ENCODE peak calls at places on chromosomes 4 and X, in seven cellular contexts. I is cardiac muscle cell; G is naive thymus-derived CD4-positive, alpha-beta T cell; B is activated CD8-positive, alpha-beta memory T cell treated with anti-CD3 and anti-CD28 coated beads for 4 hours; K is Peyer's patch; S is DMS153; Y is stomach. N is an unnamed sample.

GRCh38 chr4:122591196-122591595 is 29.7 kb downstream of the IL21 start:
- DNase-seq in G (no peak), I (no peak), S (no peak), B (no peak), Y (no peak), K (no peak), N (peak; percentile 31)

GRCh38 chr4:88860594-88860993 is 163.0 kb upstream of the NAP1L5 start:
- DNase-seq in B (no peak), S (no peak), K (no peak), Y (no peak), G (no peak), I (no peak), N (no peak)

GRCh38 chrX:83508006-83508405 is at the start of gene POU3F4:
- DNase-seq in Y (no peak), G (no peak), S (no peak), B (no peak), I (peak; percentile 82), K (no peak), N (peak; percentile 83)

GRCh38 chrX:1676866-1677265 is 62.0 kb downstream of the ASMT start:
- DNase-seq in S (no peak), G (no peak), K (no peak), B (no peak), I (no peak), Y (no peak), N (no peak)

GRCh38 chr4:72969957-72970356 is 99.6 kb downstream of the COX18 start:
- DNase-seq in Y (no peak), I (peak; percentile 23), B (no peak), G (no peak), S (no peak), K (no peak), N (peak; percentile 58)

GRCh38 chr4:7130610-7131211 is 61.6 kb upstream of the SORCS2 start:
- DNase-seq in G (no peak), B (no peak), Y (no peak), I (no peak), S (no peak), K (no peak), N (no peak)

GRCh38 chr4:25865586-25865985 is 2.8 kb upstream of the SEL1L3 start:
- DNase-seq in G (no peak), S (no peak), K (peak; percentile 81), Y (peak; percentile 65), B (no peak), I (no peak), N (peak; percentile 84)

GRCh38 chr4:187499961-187500360 is 495.6 kb upstream of the ZFP42 start:
- DNase-seq in B (no peak), S (no peak), G (no peak), Y (no peak), K (no peak), I (no peak), N (no peak)

GRCh38 chrX:125203737-125204578 is 115.7 kb upstream of the TEX13C start:
- DNase-seq in S (peak; percentile 67), K (no peak), Y (no peak), B (no peak), I (peak; percentile 56), G (no peak), N (peak; percentile 78)

GRCh38 chr4:121943941-121944340 is 7.9 kb downstream of the TRPC3 start:
- DNase-seq in S (no peak), B (no peak), K (no peak), G (no peak), I (no peak), Y (no peak), N (peak; percentile 80)

GRCh38 chr4:155948541-155948940 is 5.1 kb downstream of the CTSO start:
- DNase-seq in K (no peak), B (no peak), S (no peak), G (no peak), I (no peak), Y (no peak), N (peak; percentile 64)

GRCh38 chrX:82333575-82333974 is 1131.7 kb downstream of the SH3BGRL start:
- DNase-seq in K (no peak), G (no peak), S (no peak), B (no peak), Y (no peak), I (no peak), N (no peak)

GRCh38 chr4:12723849-12724447 is 760.2 kb downstream of the RAB28 start:
- DNase-seq in Y (no peak), S (no peak), G (no peak), B (no peak), K (no peak), I (peak; percentile 57), N (peak; percentile 59)

GRCh38 chr4:156312261-156312847 is 358.7 kb upstream of the CTSO start:
- DNase-seq in S (no peak), Y (no peak), B (no peak), I (no peak), K (no peak), G (no peak), N (no peak)

GRCh38 chr4:110197421-110198398 is 705 bp downstream of the ELOVL6 start:
- DNase-seq in S (peak; percentile 44), K (peak; percentile 71), I (peak; percentile 54), B (no peak), G (peak; percentile 35), Y (no peak), N (peak; percentile 71)

GRCh38 chrX:16771483-16772398 is 14.5 kb upstream of the TXLNG start:
- DNase-seq in G (no peak), Y (no peak), I (peak; percentile 30), S (no peak), B (no peak), K (peak; percentile 52), N (peak; percentile 88)

GRCh38 chr4:88655226-88655625 is 42.4 kb downstream of the NAP1L5 start:
- DNase-seq in Y (no peak), I (no peak), K (no peak), G (no peak), B (no peak), S (no peak), N (no peak)

GRCh38 chr4:14465498-14465897 is 536.8 kb upstream of the CPEB2 start:
- DNase-seq in G (no peak), K (no peak), B (no peak), Y (no peak), I (no peak), S (no peak), N (no peak)

GRCh38 chrX:11100281-11101035 is 10.7 kb upstream of the HCCS start:
- DNase-seq in S (no peak), B (no peak), Y (peak; percentile 34), K (no peak), I (peak; percentile 70), G (no peak), N (peak; percentile 55)

GRCh38 chrX:128781506-128781905 is 729.3 kb upstream of the ACTRT1 start:
- DNase-seq in B (no peak), I (peak; percentile 24), G (no peak), K (peak; percentile 39), Y (peak; percentile 40), S (peak; percentile 51), N (peak; percentile 67)

GRCh38 chr4:55303818-55304217 is 42.2 kb upstream of the SRD5A3 start:
- DNase-seq in G (no peak), B (no peak), K (no peak), S (no peak), I (no peak), Y (no peak), N (no peak)

GRCh38 chr4:105191621-105192210 is 45.0 kb downstream of the TET2 start:
- DNase-seq in Y (no peak), G (no peak), S (no peak), K (no peak), I (no peak), B (no peak), N (no peak)

N was measured in islet precursor cell.